ENCODE peak calls at places on chromosomes 6 and 20, in four cellular contexts. O, F, D and R are unnamed samples.

GRCh38 chr6:157461000-157461915 is 80.3 kb downstream of the ZDHHC14 start:
- DNase-seq in O (peak; percentile 48), F (no peak), D (no peak), R (no peak)

GRCh38 chr6:132919028-132919427 is 104.7 kb downstream of the RPS12 start:
- DNase-seq in O (peak; percentile 17), F (no peak), D (no peak), R (peak; percentile 14)

GRCh38 chr20:34343458-34344255 is 19.4 kb upstream of the ITCH start:
- DNase-seq in O (no peak), F (no peak), D (no peak), R (no peak)

GRCh38 chr6:81171991-81172740 is 580.3 kb downstream of the TENT5A start:
- DNase-seq in O (peak; percentile 74), F (no peak), D (peak; percentile 17), R (peak; percentile 28)

GRCh38 chr6:43183441-43183840 is 1.4 kb downstream of the CUL9 start:
- DNase-seq in O (no peak), F (no peak), D (no peak), R (no peak)

GRCh38 chr6:137497722-137498463 is 3.7 kb upstream of the OLIG3 start:
- DNase-seq in O (no peak), F (no peak), D (no peak), R (no peak)

GRCh38 chr6:343226-343935 is 48.2 kb upstream of the IRF4 start:
- DNase-seq in O (no peak), F (no peak), D (no peak), R (no peak)

GRCh38 chr6:33981861-33982260 is 164.0 kb downstream of the GRM4 start:
- DNase-seq in O (no peak), F (no peak), D (no peak), R (no peak)

GRCh38 chr6:27742833-27743573 is 169.2 kb downstream of the OR2B2 start:
- DNase-seq in O (no peak), F (no peak), D (no peak), R (no peak)

GRCh38 chr20:1757072-1757471 is 99.5 kb upstream of the SIRPG start:
- DNase-seq in O (no peak), F (no peak), D (no peak), R (no peak)

GRCh38 chr20:46151936-46152335 is 33.8 kb downstream of the CD40 start:
- DNase-seq in O (no peak), F (no peak), D (no peak), R (no peak)

GRCh38 chr6:73694711-73695411 is 1.1 kb upstream of the CD109 start:
- DNase-seq in O (no peak), F (no peak), D (no peak), R (peak; percentile 50)

GRCh38 chr6:119129148-119129967 is 50.9 kb upstream of the FAM184A start:
- DNase-seq in O (peak; percentile 57), F (peak; percentile 28), D (no peak), R (peak; percentile 73)